ENCODE peak calls at places on chromosomes 6 and 20, in nine cellular contexts. L is NCI-H526; P is M059J; X is activated T-helper 1 cell treated with anti-CD3 and anti-CD28 coated beads, Interleukin-12 subunit alpha, Interleukin-12 subunit beta, Interleukin-2, Interleukin-4 antibody, amounts not matched to agents 30 ng/mL and 10 ng/mL and 1 ng/mL, durations not matched to agents 14 hours and 24 hours and 36 hours; O is COLO829; N is AML-193; D is osteocyte; E is GM04504; C is activated CD4-positive, alpha-beta T cell treated with anti-CD3 and anti-CD28 coated beads, Interleukin-2, amount 50 U/mL, for 48 hours. J is an unnamed sample.

GRCh38 chr6:120378582-120379220 is 955.6 kb downstream of the TBC1D32 start:
- DNase-seq in L (peak), P (peak), X (no peak), O (peak), N (peak), D (no peak), E (no peak), C (no peak), J (no peak)

GRCh38 chr20:63007472-63007721 is 633 bp upstream of the BHLHE23 start:
- DNase-seq in L (no peak), P (no peak), X (no peak), O (no peak), N (no peak), D (no peak), E (no peak), C (no peak), J (no peak)

GRCh38 chr6:144721232-144721631 is 436.1 kb downstream of the UTRN start:
- DNase-seq in L (no peak), P (no peak), X (no peak), O (no peak), N (no peak), D (no peak), E (no peak), C (no peak), J (no peak)

GRCh38 chr20:53739799-53740785 is 146.5 kb upstream of the ZNF217 start:
- DNase-seq in L (peak), P (peak), X (peak), O (no peak), N (peak), D (no peak), E (no peak), C (peak), J (peak)

GRCh38 chr6:14408491-14408890 is 290.9 kb downstream of the CD83 start:
- DNase-seq in L (no peak), P (no peak), X (no peak), O (no peak), N (no peak), D (no peak), E (no peak), C (no peak), J (no peak)

GRCh38 chr6:40937491-40937890 is 101.5 kb downstream of the UNC5CL start:
- DNase-seq in L (no peak), P (peak), X (no peak), O (no peak), N (no peak), D (no peak), E (no peak), C (no peak), J (no peak)

GRCh38 chr6:11392778-11393507 is 144.6 kb upstream of the TMEM170B start:
- DNase-seq in L (no peak), P (peak), X (no peak), O (peak), N (no peak), D (no peak), E (no peak), C (no peak), J (no peak)

GRCh38 chr6:33721529-33721928 is 10.0 kb upstream of the UQCC2 start:
- DNase-seq in L (peak), P (no peak), X (no peak), O (no peak), N (no peak), D (no peak), E (no peak), C (no peak), J (no peak)

GRCh38 chr6:46015119-46015968 is at the start of gene CLIC5:
- DNase-seq in L (peak), P (no peak), X (peak), O (no peak), N (no peak), D (peak), E (no peak), C (peak), J (peak)

GRCh38 chr6:3749390-3749978 is 2.0 kb downstream of the PXDC1 start:
- DNase-seq in L (no peak), P (no peak), X (no peak), O (no peak), N (no peak), D (peak), E (no peak), C (no peak), J (no peak)

GRCh38 chr6:14102330-14102729 is 15.2 kb upstream of the CD83 start:
- DNase-seq in L (no peak), P (no peak), X (no peak), O (no peak), N (no peak), D (no peak), E (no peak), C (no peak), J (no peak)

GRCh38 chr6:21442874-21443273 is 150.7 kb upstream of the SOX4 start:
- DNase-seq in L (no peak), P (no peak), X (no peak), O (no peak), N (no peak), D (no peak), E (no peak), C (no peak), J (no peak)